ENCODE peak calls at places on chromosomes 11 and 22, in seven cellular contexts. D is endothelial cell of umbilical vein; Y is neural progenitor cell; C is CD8-positive, alpha-beta memory T cell; Q is right lobe of liver; I is aorta; P is cardiac muscle cell. N is an unnamed sample.

GRCh38 chr11:827146-827860 is 416 bp upstream of the CRACR2B start:
- DNase-seq in D (no peak), Y (peak), C (no peak), Q (no peak), I (no peak), P (peak), N (no peak)

GRCh38 chr11:69361048-69361447 is 67.1 kb downstream of the MYEOV start:
- DNase-seq in D (no peak), Y (no peak), C (no peak), Q (peak), I (no peak), P (no peak), N (peak)

GRCh38 chr11:84824624-84825023 is 802.5 kb downstream of the DLG2 start:
- DNase-seq in D (no peak), Y (no peak), C (no peak), Q (no peak), I (no peak), P (peak), N (no peak)

GRCh38 chr11:3164540-3165151 is 464 bp downstream of the OSBPL5 start:
- DNase-seq in D (peak), Y (peak), C (no peak), Q (peak), I (peak), P (no peak), N (no peak)

GRCh38 chr11:123194308-123195181 is 503 bp downstream of the CLMP start:
- DNase-seq in D (no peak), Y (peak), C (no peak), Q (no peak), I (peak), P (peak), N (peak)

GRCh38 chr11:29432719-29433325 is 584.0 kb downstream of the KCNA4 start:
- DNase-seq in D (peak), Y (peak), C (no peak), Q (no peak), I (no peak), P (peak), N (no peak)

GRCh38 chr11:92279056-92279455 is 54.4 kb downstream of the FAT3 start:
- DNase-seq in D (no peak), Y (no peak), C (no peak), Q (no peak), I (no peak), P (no peak), N (no peak)

GRCh38 chr11:68977781-68978625 is 2.8 kb downstream of the MRGPRD start:
- DNase-seq in D (no peak), Y (no peak), C (no peak), Q (no peak), I (peak), P (no peak), N (peak)

GRCh38 chr11:32060063-32060462 is 30.8 kb upstream of the RCN1 start:
- DNase-seq in D (no peak), Y (no peak), C (no peak), Q (no peak), I (no peak), P (no peak), N (no peak)

GRCh38 chr11:59174664-59175033 is 2.7 kb downstream of the DTX4 start:
- DNase-seq in D (no peak), Y (no peak), C (no peak), Q (peak), I (no peak), P (no peak), N (no peak)

GRCh38 chr11:118653684-118654390 is 25.6 kb downstream of the TREH start:
- DNase-seq in D (no peak), Y (no peak), C (no peak), Q (no peak), I (peak), P (no peak), N (no peak)

GRCh38 chr22:29477919-29478318 is 2.1 kb upstream of the NEFH start:
- DNase-seq in D (no peak), Y (peak), C (no peak), Q (no peak), I (no peak), P (no peak), N (no peak)

GRCh38 chr11:12440565-12440964 is 63.2 kb downstream of the PARVA start:
- DNase-seq in D (no peak), Y (no peak), C (no peak), Q (no peak), I (no peak), P (no peak), N (no peak)

GRCh38 chr11:67504023-67504949 is 877 bp downstream of the PITPNM1 start:
- DNase-seq in D (peak), Y (peak), C (peak), Q (peak), I (no peak), P (peak), N (no peak)

GRCh38 chr11:63427971-63428508 is 58.5 kb downstream of the SLC22A9 start:
- DNase-seq in D (no peak), Y (no peak), C (no peak), Q (no peak), I (no peak), P (no peak), N (no peak)

GRCh38 chr22:37525073-37525745 is 6.0 kb upstream of the CARD10 start:
- DNase-seq in D (peak), Y (no peak), C (no peak), Q (no peak), I (peak), P (no peak), N (no peak)

GRCh38 chr11:119337581-119338317 is 2.9 kb downstream of the C1QTNF5 start:
- DNase-seq in D (peak), Y (peak), C (no peak), Q (peak), I (peak), P (peak), N (peak)

GRCh38 chr11:46686886-46687810 is 13.3 kb downstream of the ARHGAP1 start:
- DNase-seq in D (no peak), Y (no peak), C (no peak), Q (no peak), I (no peak), P (no peak), N (no peak)

GRCh38 chr22:38034278-38034882 is 22.8 kb upstream of the PICK1 start:
- DNase-seq in D (peak), Y (peak), C (no peak), Q (peak), I (peak), P (peak), N (peak)

GRCh38 chr11:113602483-113602882 is 103.6 kb downstream of the TMPRSS5 start:
- DNase-seq in D (no peak), Y (no peak), C (no peak), Q (no peak), I (no peak), P (no peak), N (no peak)

GRCh38 chr11:16179668-16180067 is 176.7 kb downstream of the SOX6 start:
- DNase-seq in D (no peak), Y (no peak), C (no peak), Q (no peak), I (no peak), P (no peak), N (no peak)

GRCh38 chr11:104917259-104918112 is 19.2 kb upstream of the CASP12 start:
- DNase-seq in D (peak), Y (no peak), C (no peak), Q (no peak), I (no peak), P (no peak), N (no peak)

GRCh38 chr22:37659897-37660708 is 1.6 kb downstream of the PDXP start:
- DNase-seq in D (no peak), Y (no peak), C (no peak), Q (no peak), I (no peak), P (no peak), N (no peak)

GRCh38 chr11:63839508-63840355 is 822 bp downstream of the MARK2 start:
- DNase-seq in D (peak), Y (peak), C (no peak), Q (peak), I (peak), P (peak), N (no peak)

GRCh38 chr22:21105294-21105693 is 59.5 kb downstream of the LRRC74B start:
- DNase-seq in D (no peak), Y (no peak), C (no peak), Q (no peak), I (no peak), P (no peak), N (no peak)

GRCh38 chr11:14308114-14308896 is 50.7 kb downstream of the RRAS2 start:
- DNase-seq in D (peak), Y (peak), C (peak), Q (no peak), I (no peak), P (peak), N (no peak)

DNA sequence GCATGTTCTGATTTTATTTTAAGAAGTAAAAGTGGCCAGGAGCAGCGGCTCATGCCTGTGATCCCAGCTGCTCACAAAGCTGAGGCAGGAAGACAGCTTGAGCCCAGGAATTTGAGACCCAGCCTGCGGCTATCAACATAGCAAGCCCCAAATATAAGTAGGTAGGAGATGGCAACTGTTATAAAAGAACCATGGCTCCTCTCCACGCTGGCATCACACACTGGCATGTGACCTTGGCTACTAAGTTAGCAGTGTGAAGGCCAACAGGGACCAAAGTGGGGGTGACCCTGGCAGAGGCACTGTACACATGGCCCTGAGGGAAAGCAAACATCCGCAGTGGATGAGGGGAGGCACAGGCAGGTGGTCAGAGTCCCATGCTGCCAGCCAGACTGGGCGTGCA is 33.0 kb downstream of the TPST2 start:
- DNase-seq in D (no peak), Y (no peak), C (no peak), Q (peak), I (no peak), P (no peak), N (no peak)
- H3K27ac ChIP-seq in D (no peak), Y (no peak), C (no peak), Q (peak), I (no peak), P (no peak), N (no peak)

GRCh38 chr11:96103102-96103501 is 179.2 kb upstream of the MTMR2 start:
- DNase-seq in D (no peak), Y (no peak), C (no peak), Q (no peak), I (no peak), P (no peak), N (no peak)

GRCh38 chr11:96103721-96104120 is 179.8 kb upstream of the MTMR2 start:
- DNase-seq in D (peak), Y (no peak), C (no peak), Q (no peak), I (no peak), P (no peak), N (no peak)

GRCh38 chr11:96105197-96105895 is 181.4 kb upstream of the MTMR2 start:
- DNase-seq in D (no peak), Y (no peak), C (peak), Q (no peak), I (no peak), P (no peak), N (no peak)

GRCh38 chr11:96107143-96107829 is 183.4 kb upstream of the MTMR2 start:
- DNase-seq in D (no peak), Y (peak), C (no peak), Q (no peak), I (no peak), P (peak), N (no peak)

GRCh38 chr11:96105944-96106343 is 182.0 kb upstream of the MTMR2 start:
- DNase-seq in D (no peak), Y (no peak), C (no peak), Q (no peak), I (no peak), P (no peak), N (no peak)
- H3K27ac ChIP-seq in D (no peak), Y (no peak), C (no peak), Q (no peak), I (no peak), P (no peak), N (no peak)

DNA sequence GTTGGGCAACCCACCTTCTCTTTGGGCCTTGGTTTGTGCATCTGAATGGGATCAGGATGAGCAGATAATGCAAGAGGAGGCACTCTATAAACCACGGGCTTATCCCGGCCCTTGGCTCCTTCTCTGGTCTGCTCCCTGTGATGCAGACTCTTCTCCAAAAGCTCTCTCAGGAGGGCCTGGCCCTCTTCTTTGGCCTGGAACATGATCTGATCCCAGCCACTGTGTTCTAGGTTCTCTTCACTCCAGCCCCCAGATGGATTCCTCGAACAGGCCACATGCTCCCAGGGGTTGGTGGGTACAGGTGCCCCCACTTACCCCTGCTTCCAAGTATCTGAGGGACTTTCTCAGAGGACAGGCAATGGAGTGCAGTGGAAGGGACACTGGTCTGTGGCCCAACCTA is 8.7 kb upstream of the UCP3 start:
- DNase-seq in D (no peak), Y (no peak), C (no peak), Q (no peak), I (no peak), P (no peak), N (no peak)
- H3K27ac ChIP-seq in D (no peak), Y (no peak), C (no peak), Q (peak), I (no peak), P (no peak), N (peak)

DNA sequence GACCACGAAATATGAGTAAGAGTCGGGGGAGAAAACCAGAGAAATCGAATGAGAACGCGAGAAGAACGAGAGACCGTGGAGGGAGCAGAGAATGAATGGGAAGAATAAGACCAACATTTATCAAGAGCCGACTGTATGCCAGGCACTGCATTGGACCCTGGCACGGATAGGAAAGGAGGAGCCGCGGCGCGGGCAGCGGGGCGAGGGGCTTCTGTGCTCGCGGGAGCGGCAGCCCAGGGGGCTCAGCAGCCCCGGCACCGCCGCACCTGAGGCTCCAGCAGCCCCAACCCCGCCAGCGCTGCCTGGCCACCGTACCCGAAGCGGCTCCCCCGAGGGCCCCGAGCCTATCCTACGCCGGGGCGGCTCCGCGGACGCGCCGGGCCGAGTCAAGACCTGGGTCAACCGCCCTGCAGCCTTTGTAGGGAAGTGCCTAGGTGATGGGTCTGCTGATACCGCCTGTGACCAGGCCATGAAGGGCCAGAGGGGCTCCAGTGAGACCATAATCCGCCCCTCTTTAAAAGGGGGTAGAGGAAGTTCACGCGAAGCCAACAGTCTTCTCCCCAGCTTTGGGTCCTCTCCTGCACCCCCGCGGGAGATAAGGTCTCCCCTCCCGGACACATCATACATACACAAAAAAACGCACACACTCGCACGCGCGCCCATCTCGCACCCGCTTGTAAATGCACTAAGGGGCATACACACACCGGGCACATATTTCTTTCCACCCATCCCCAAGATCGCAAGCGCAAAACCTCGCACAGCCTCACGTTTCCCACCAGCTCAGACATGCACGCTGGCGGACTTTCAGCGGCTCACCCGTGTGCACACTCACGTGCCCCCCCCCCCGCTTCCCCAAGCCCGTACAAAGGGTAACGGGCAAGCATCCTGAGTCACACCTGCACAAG is 964 bp upstream of the RTN4RL2 start:
- DNase-seq in D (no peak), Y (peak), C (no peak), Q (peak), I (no peak), P (peak), N (no peak)
- H3K27ac ChIP-seq in D (no peak), Y (no peak), C (no peak), Q (peak), I (no peak), P (no peak), N (no peak)

GRCh38 chr22:41526802-41527799 is 17.2 kb downstream of the POLR3H start:
- DNase-seq in D (no peak), Y (peak), C (peak), Q (peak), I (peak), P (peak), N (no peak)
- H3K27ac ChIP-seq in D (no peak), Y (peak), C (no peak), Q (no peak), I (peak), P (peak), N (peak)

GRCh38 chr22:22908941-22909604 is 21.5 kb downstream of the IGLL5 start:
- DNase-seq in D (no peak), Y (no peak), C (no peak), Q (no peak), I (peak), P (no peak), N (no peak)
- H3K27ac ChIP-seq in D (no peak), Y (no peak), C (no peak), Q (no peak), I (no peak), P (no peak), N (no peak)

GRCh38 chr22:17431179-17431578 is 61.9 kb downstream of the CECR2 start:
- DNase-seq in D (no peak), Y (no peak), C (no peak), Q (no peak), I (no peak), P (no peak), N (no peak)

GRCh38 chr22:17435375-17435774 is 66.1 kb downstream of the CECR2 start:
- DNase-seq in D (no peak), Y (no peak), C (no peak), Q (no peak), I (no peak), P (no peak), N (no peak)

GRCh38 chr22:17436382-17436951 is 67.2 kb downstream of the CECR2 start:
- DNase-seq in D (no peak), Y (peak), C (no peak), Q (no peak), I (no peak), P (peak), N (no peak)

GRCh38 chr22:17436981-17437410 is 67.7 kb downstream of the CECR2 start:
- DNase-seq in D (no peak), Y (peak), C (no peak), Q (no peak), I (no peak), P (peak), N (no peak)

DNA sequence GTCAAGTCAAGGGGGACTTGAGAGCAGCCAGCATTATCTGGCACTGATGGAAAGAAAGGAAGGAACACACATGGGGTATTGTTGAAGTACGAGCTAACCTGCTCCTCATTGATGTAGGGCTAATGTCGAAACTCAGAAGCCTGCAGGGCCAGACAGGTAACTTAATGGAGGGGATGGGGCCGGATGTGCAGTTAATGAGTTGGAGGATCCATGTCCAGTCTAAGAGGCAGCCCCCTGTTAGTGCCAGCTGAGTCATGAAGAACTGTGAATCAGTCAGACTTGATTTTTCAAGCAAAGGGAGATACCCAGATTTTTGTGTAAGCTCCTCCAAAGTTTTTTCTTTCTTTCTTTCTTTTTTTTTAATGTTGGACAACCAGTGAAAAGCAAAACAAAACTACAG is 65.6 kb downstream of the CECR2 start:
- DNase-seq in D (no peak), Y (no peak), C (no peak), Q (no peak), I (no peak), P (no peak), N (no peak)
- H3K27ac ChIP-seq in D (no peak), Y (peak), C (no peak), Q (no peak), I (no peak), P (peak), N (no peak)

DNA sequence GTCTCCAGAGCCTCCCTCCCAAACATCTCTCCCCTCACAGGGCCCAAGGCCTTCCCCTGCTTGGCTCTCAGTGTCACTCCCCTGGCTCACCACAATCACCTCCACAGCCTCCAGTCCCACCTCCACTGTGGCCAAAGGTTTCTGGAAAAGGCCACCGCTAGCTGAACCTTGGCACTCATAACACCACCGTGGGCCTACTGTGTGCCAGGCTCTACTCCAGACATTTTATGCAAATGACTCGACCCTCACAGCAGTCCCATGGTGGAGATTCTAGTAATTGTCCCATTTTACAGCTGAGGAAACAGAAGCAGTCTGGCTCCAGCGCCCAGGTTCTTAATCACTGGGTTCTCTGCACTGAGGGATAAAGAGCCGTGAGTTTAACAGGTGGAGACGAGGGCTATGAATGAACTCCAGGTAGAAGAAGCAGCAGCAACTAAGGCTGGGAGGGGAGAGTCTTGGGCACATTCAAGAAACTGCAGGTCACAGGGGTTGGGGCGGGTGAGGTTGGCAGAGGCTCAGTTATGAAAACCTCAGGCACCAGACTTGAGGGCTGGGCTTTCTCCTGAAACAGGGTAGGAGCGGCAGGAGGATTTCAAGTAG is 12.3 kb downstream of the P2RY2 start:
- DNase-seq in D (no peak), Y (no peak), C (no peak), Q (no peak), I (no peak), P (no peak), N (peak)
- H3K27ac ChIP-seq in D (no peak), Y (no peak), C (no peak), Q (no peak), I (no peak), P (no peak), N (no peak)

GRCh38 chr11:73465019-73465675 is 88.9 kb downstream of the RELT start:
- DNase-seq in D (no peak), Y (no peak), C (no peak), Q (no peak), I (no peak), P (no peak), N (no peak)
- H3K27ac ChIP-seq in D (no peak), Y (no peak), C (no peak), Q (no peak), I (no peak), P (peak), N (no peak)